ENCODE peak calls at places on chromosome 5, in six cellular contexts. L is IMR-90, P is lower leg skin, J is prostate gland, A is A549, S is gastrocnemius medialis. B is an unnamed sample.

GRCh38 chr5:133962801-133963476 is 5.5 kb downstream of the C5orf15 start:
- DNase-seq in P (no peak), A (no peak), L (peak), S (no peak), J (no peak), B (no peak)

GRCh38 chr5:155027993-155028629 is 14.6 kb downstream of the KIF4B start:
- DNase-seq in P (no peak), J (no peak), L (no peak), A (peak), S (no peak), B (peak)

GRCh38 chr5:76789991-76790571 is 28.7 kb upstream of the F2RL1 start:
- DNase-seq in A (peak), J (no peak), L (peak), S (no peak), P (no peak), B (no peak)

GRCh38 chr5:68834486-68834885 is 259.3 kb upstream of the SLC30A5 start:
- DNase-seq in L (no peak), J (no peak), S (peak), P (no peak), A (no peak), B (no peak)

GRCh38 chr5:131367219-131367860 is 103.5 kb downstream of the CDC42SE2 start:
- DNase-seq in J (no peak), P (no peak), A (no peak), S (no peak), L (no peak), B (peak)

GRCh38 chr5:57102905-57103255 is 71.0 kb upstream of the GPBP1 start:
- DNase-seq in P (no peak), A (peak), S (no peak), J (no peak), L (no peak), B (no peak)

GRCh38 chr5:5270958-5271605 is 131.0 kb downstream of the ADAMTS16 start:
- DNase-seq in S (no peak), J (peak), P (no peak), L (peak), A (peak), B (no peak)

GRCh38 chr5:180623411-180623834 is 26.0 kb downstream of the FLT4 start:
- DNase-seq in L (no peak), A (no peak), P (no peak), J (no peak), S (no peak), B (no peak)

GRCh38 chr5:71601222-71602026 is 14.3 kb downstream of the MCCC2 start:
- DNase-seq in J (peak), A (peak), S (peak), P (no peak), L (peak), B (peak)

GRCh38 chr5:15807861-15808260 is 307.9 kb downstream of the FBXL7 start:
- DNase-seq in J (no peak), S (peak), P (no peak), L (peak), A (no peak), B (no peak)

GRCh38 chr5:28301676-28302075 is 1263.3 kb upstream of the CDH9 start:
- DNase-seq in A (peak), S (no peak), L (peak), P (no peak), J (no peak), B (peak)

GRCh38 chr5:42573386-42573785 is 150.1 kb downstream of the GHR start:
- DNase-seq in P (no peak), S (no peak), A (no peak), L (no peak), J (no peak), B (no peak)

GRCh38 chr5:159849437-159850191 is 66.7 kb upstream of the ADRA1B start:
- DNase-seq in L (peak), S (peak), A (no peak), J (no peak), P (no peak), B (no peak)

GRCh38 chr5:41325074-41325473 is 111.7 kb upstream of the C6 start:
- DNase-seq in S (no peak), A (no peak), L (no peak), J (no peak), P (no peak), B (no peak)

GRCh38 chr5:176741566-176742211 is 68.7 kb upstream of the UNC5A start:
- DNase-seq in A (no peak), J (no peak), L (no peak), S (no peak), P (peak), B (no peak)

GRCh38 chr5:132526974-132527564 is 16.3 kb downstream of the IL5 start:
- DNase-seq in L (peak), A (no peak), J (no peak), P (no peak), S (no peak), B (peak)

GRCh38 chr5:136036293-136036911 is 7.6 kb downstream of the TGFBI start:
- DNase-seq in J (no peak), S (no peak), P (no peak), A (no peak), L (no peak), B (no peak)

GRCh38 chr5:74916831-74917710 is 50.9 kb upstream of the FAM169A start:
- DNase-seq in J (no peak), L (peak), P (no peak), S (no peak), A (peak), B (no peak)

GRCh38 chr5:141883948-141884318 is 5.7 kb upstream of the PCDH1 start:
- DNase-seq in J (no peak), L (no peak), P (no peak), A (no peak), S (no peak), B (no peak)

GRCh38 chr5:72390836-72391235 is 70.7 kb downstream of the PTCD2 start:
- DNase-seq in P (no peak), A (no peak), S (no peak), J (no peak), L (no peak), B (no peak)

GRCh38 chr5:132493241-132493640 is 2.7 kb upstream of the IRF1 start:
- DNase-seq in P (peak), A (no peak), S (no peak), L (no peak), J (no peak), B (no peak)

GRCh38 chr5:147485046-147485445 is 24.8 kb downstream of the DPYSL3 start:
- DNase-seq in A (no peak), J (no peak), P (no peak), L (peak), S (no peak), B (no peak)

GRCh38 chr5:54004697-54005096 is 305.7 kb downstream of the ARL15 start:
- DNase-seq in P (no peak), A (no peak), L (no peak), J (no peak), S (no peak), B (no peak)

GRCh38 chr5:65871182-65871581 is 55.2 kb upstream of the ERBIN start:
- DNase-seq in J (no peak), A (peak), L (peak), P (no peak), S (no peak), B (no peak)

GRCh38 chr5:61330341-61330878 is 1.6 kb upstream of the ZSWIM6 start:
- DNase-seq in A (peak), P (peak), L (peak), S (peak), J (peak), B (peak)

GRCh38 chr5:129460121-129460950 is at the start of gene ADAMTS19:
- DNase-seq in L (peak), A (peak), S (no peak), P (no peak), J (no peak), B (peak)

GRCh38 chr5:145681686-145682085 is 153.5 kb downstream of the PRELID2 start:
- DNase-seq in L (peak), A (peak), S (peak), J (peak), P (no peak), B (peak)

GRCh38 chr5:58530942-58531490 is 39.8 kb downstream of the GAPT start:
- DNase-seq in L (no peak), S (no peak), J (no peak), A (no peak), P (no peak), B (no peak)

GRCh38 chr5:38546691-38547146 is 9.7 kb downstream of the LIFR start:
- DNase-seq in J (no peak), P (no peak), A (no peak), L (no peak), S (no peak), B (no peak)

GRCh38 chr5:152271420-152271819 is 133.7 kb downstream of the NMUR2 start:
- DNase-seq in J (no peak), A (peak), S (no peak), L (no peak), P (no peak), B (peak)

GRCh38 chr5:72156921-72157320 is 49.6 kb downstream of the MAP1B start:
- DNase-seq in A (no peak), L (peak), P (no peak), S (no peak), J (no peak), B (no peak)

GRCh38 chr5:145925803-145926202 is 10.6 kb upstream of the SH3RF2 start:
- DNase-seq in P (no peak), J (peak), A (no peak), L (peak), S (no peak), B (no peak)

GRCh38 chr5:175809531-175810121 is 61.8 kb upstream of the CPLX2 start:
- DNase-seq in J (no peak), A (peak), P (no peak), L (peak), S (no peak), B (no peak)

GRCh38 chr5:9165567-9165966 is 380.3 kb downstream of the SEMA5A start:
- DNase-seq in S (no peak), P (no peak), L (no peak), A (no peak), J (no peak), B (no peak)

GRCh38 chr5:125549322-125549871 is 803.0 kb upstream of the ZNF608 start:
- DNase-seq in J (no peak), L (peak), A (no peak), S (no peak), P (no peak), B (no peak)

GRCh38 chr5:61234019-61234418 is 71.8 kb upstream of the SMIM15 start:
- DNase-seq in A (no peak), S (no peak), L (no peak), J (no peak), P (no peak), B (no peak)

GRCh38 chr5:160359816-160360215 is 10.6 kb downstream of the C1QTNF2 start:
- DNase-seq in J (no peak), A (no peak), P (no peak), L (no peak), S (no peak), B (no peak)

GRCh38 chr5:169934990-169935389 is 45.3 kb downstream of the INSYN2B start:
- DNase-seq in J (peak), S (no peak), L (peak), A (no peak), P (no peak), B (no peak)

GRCh38 chr5:139647406-139648204 is 544 bp upstream of the CXXC5 start:
- DNase-seq in P (peak), S (no peak), J (no peak), L (no peak), A (no peak), B (peak)

GRCh38 chr5:139650689-139651501 is 2.7 kb downstream of the CXXC5 start:
- DNase-seq in S (peak), P (no peak), L (no peak), J (peak), A (peak), B (peak)

GRCh38 chr5:139648205-139649081 is at the start of gene CXXC5:
- DNase-seq in P (peak), L (peak), A (peak), S (peak), J (peak), B (peak)

GRCh38 chr5:139650031-139650688 is 2.0 kb downstream of the CXXC5 start:
- DNase-seq in P (no peak), J (no peak), L (no peak), A (no peak), S (no peak), B (peak)

DNA sequence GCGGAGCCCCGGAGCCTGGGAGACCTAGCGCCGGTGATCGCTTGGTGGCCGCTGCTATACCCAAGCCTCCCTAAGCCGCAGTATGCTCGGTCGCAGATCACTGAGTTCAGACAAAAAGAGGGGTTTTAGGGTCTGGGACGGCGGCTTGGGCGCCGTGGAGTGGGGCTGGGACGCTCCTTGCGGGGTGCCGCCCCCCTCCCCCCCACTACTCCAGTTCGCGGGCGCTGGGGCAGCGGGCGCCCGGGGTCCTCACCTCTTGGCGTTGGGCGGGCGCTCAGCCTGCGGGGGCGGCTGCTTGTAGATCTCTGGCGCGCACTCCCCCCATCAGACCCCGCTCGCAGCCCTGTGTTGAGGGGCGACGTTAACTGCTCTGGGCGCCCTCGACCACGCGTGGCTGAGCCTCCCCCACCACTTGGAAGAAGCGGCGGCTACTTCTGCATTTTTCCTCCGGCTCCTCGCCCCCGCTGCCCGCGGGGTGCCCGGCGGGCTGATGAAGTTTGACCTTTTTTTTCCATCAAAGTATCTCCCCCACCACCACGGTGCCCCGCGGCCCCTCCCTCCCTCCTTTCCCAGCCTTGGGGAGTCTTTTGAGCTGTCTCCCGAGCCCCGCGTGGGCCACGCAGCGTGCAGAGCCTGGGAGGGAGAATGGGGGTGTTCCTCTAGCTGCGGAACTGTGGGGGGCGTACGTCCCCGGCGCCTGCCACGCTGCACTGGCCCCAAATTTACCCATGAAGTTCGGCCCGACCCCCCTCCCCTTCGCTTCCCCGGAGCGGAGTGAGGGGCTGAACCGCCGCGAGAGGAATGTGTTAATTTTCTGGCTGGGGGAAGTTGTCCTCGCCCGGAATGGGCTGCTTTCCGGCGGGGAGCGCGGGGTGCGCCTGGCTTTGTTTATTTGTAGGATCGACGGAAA is 1.2 kb downstream of the CXXC5 start:
- DNase-seq in J (no peak), A (no peak), L (no peak), S (no peak), P (no peak), B (peak)
- TF ChIP-seq POLR2A in J (no peak), A (no peak), L (peak), S (no peak), P (no peak), B (no peak)

DNA sequence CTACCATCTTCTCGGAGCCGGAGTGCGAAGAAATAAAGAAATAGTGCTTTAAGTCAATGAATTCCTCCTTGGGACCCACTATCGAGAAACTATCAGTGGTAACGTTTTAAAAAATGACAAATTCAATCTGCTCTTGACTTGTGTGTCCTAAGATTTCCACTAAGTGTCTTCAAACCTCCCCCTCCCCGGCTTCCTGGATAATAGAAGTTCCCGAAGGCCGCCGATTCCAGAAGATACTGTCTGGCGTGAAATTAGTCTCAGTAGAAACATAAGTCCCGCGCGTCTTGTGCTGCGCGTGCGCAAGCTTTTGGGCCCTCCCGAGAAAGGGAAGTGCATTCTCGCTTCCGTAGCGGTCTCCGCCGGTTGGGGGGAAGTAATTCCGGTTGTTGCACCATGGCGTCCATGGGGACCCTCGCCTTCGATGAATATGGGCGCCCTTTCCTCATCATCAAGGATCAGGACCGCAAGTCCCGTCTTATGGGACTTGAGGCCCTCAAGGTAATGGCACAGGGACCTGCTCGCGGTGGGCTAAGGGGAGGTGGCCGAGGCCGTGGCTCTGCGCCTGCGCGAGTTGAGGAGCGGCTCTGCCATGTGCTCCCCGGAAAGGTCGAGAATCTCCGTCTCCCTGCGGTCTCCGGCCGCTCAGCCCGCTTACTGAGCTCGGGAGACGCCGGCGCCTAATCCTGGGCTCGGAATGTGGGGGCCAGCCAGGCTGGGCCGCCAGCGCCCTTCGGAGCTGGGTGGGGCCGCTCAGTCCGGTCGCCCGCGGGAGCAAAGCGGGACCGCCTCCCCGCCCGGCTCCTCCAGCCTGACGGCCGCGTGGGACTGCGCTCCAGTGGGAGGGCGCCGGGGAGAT is at the start of gene CCT5:
- DNase-seq in J (peak), P (peak), S (peak), A (peak), L (peak), B (peak)
- TF ChIP-seq POLR2A in J (peak), P (no peak), S (peak), A (peak), L (peak), B (peak)

GRCh38 chr5:172768573-172769323 is 2.2 kb downstream of the DUSP1 start:
- DNase-seq in L (peak), S (peak), J (no peak), P (peak), A (peak), B (peak)
- TF ChIP-seq POLR2A in L (no peak), S (peak), J (no peak), P (no peak), A (peak), B (peak)

DNA sequence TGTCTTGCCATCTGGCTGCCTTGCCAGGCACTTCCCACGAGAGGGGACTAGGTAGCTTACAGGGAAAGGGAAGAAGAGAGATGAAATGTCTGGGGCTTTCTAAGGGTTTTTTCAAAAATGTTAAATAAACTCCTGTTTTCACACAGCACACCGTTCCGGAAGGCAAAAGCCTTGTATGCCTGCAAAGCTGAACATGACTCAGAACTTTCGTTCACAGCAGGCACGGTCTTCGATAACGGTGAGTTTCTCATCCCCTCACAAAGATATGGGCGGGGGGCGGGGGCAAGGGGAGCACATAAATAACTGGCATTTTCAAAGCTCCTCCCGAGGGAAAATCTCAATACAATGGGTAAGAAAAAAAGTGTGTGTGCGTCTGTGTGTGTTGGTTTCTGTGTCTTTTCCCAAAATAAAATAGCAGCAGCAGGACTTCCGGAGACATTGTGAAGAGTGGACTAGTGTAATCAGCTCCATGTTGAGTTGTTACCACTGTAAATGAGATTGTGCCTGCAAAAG is 189.6 kb downstream of the NR3C1 start:
- DNase-seq in J (no peak), S (no peak), A (no peak), P (no peak), L (peak), B (peak)
- TF ChIP-seq POLR2A in J (no peak), S (no peak), A (no peak), P (no peak), L (no peak), B (no peak)

DNA sequence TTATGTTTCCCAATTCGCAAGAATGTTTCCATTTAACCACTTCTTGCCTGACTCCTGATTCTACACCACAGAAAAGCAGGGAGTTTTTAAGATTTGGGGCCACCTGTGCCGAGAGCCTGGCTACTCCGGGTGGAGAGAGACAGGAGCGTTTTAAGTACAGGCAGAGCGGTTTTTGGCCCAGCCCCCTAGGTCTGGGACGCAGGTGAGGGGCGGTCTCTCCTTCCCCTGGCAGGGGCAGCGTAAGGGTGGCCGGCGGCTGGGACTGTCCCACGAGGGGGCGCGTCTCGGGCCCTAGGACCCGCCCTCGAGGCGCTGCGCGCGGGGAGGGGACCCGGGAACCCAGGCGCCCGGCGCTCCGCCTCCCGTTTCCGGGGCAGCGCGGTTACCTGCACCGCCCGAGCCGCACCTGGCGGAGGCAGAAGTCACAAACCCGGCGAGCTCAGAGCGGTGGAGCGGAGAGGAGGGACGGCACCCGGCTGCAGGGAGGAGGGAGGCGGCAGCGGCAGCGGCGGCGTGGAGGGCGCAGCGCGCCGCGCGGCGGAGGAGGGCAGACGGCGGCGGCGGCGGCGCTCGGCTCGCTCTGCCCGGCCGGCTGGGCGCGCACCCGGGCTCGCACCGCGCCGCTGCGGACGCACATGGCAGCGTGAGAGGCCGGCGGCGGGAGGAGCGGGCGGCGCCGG is at the start of gene WWC1:
- DNase-seq in A (peak), J (peak), P (no peak), S (no peak), L (peak), B (no peak)
- TF ChIP-seq POLR2A in A (peak), J (peak), P (no peak), S (no peak), L (no peak), B (no peak)

GRCh38 chr5:11903121-11903613 is 1.1 kb downstream of the CTNND2 start:
- DNase-seq in S (no peak), A (no peak), J (no peak), L (no peak), P (no peak), B (no peak)
- TF ChIP-seq POLR2A in S (no peak), A (no peak), J (no peak), L (no peak), P (no peak), B (no peak)